ENCODE peak calls at places on chromosome 9, in seven cellular contexts. L, K, R, D, B, W and M are unnamed samples.
A peak's percentile ranks its signal among the peaks of the same experiment; 100 is the strongest.

GRCh38 chr9:72926506-72926905 is 26.3 kb downstream of the ALDH1A1 start:
- DNase-seq in L (no peak), K (no peak), R (no peak), D (no peak), B (no peak), W (no peak), M (no peak)

GRCh38 chr9:131436386-131436785 is 42.5 kb downstream of the PRRC2B start:
- DNase-seq in L (no peak), K (no peak), R (no peak), D (no peak), B (no peak), W (no peak), M (peak; percentile 65)

GRCh38 chr9:89357331-89358197 is 39.3 kb downstream of the SECISBP2 start:
- DNase-seq in L (no peak), K (no peak), R (no peak), D (no peak), B (no peak), W (no peak), M (peak; percentile 52)

GRCh38 chr9:75239176-75239575 is 150.9 kb downstream of the OSTF1 start:
- DNase-seq in L (no peak), K (peak; percentile 3), R (no peak), D (peak; percentile 29), B (no peak), W (peak; percentile 91), M (no peak)

GRCh38 chr9:87290241-87290700 is 207.4 kb upstream of the DAPK1 start:
- DNase-seq in L (no peak), K (no peak), R (no peak), D (peak; percentile 11), B (no peak), W (peak; percentile 24), M (no peak)

GRCh38 chr9:71937070-71937625 is 25.7 kb downstream of the C9orf85 start:
- DNase-seq in L (no peak), K (no peak), R (no peak), D (no peak), B (no peak), W (peak; percentile 47), M (no peak)

GRCh38 chr9:78296208-78296892 is 575 bp upstream of the PSAT1 start:
- DNase-seq in L (no peak), K (peak; percentile 52), R (peak; percentile 18), D (peak; percentile 54), B (peak; percentile 56), W (peak; percentile 15), M (peak; percentile 71)

GRCh38 chr9:121603028-121603427 is 48.4 kb upstream of the DAB2IP start:
- DNase-seq in L (no peak), K (no peak), R (no peak), D (no peak), B (no peak), W (no peak), M (no peak)

GRCh38 chr9:138082918-138083636 is 205.5 kb downstream of the CACNA1B start:
- DNase-seq in L (no peak), K (no peak), R (no peak), D (no peak), B (no peak), W (no peak), M (no peak)

GRCh38 chr9:89236955-89237573 is 58.4 kb upstream of the SHC3 start:
- DNase-seq in L (no peak), K (no peak), R (no peak), D (no peak), B (no peak), W (no peak), M (no peak)

GRCh38 chr9:130794923-130795495 is 40.0 kb upstream of the ABL1 start:
- DNase-seq in L (no peak), K (peak; percentile 38), R (no peak), D (no peak), B (no peak), W (no peak), M (no peak)

GRCh38 chr9:35974800-35975199 is 16.8 kb upstream of the OR2S2 start:
- DNase-seq in L (no peak), K (no peak), R (no peak), D (no peak), B (no peak), W (no peak), M (no peak)

GRCh38 chr9:116945817-116946216 is 258.7 kb downstream of the TRIM32 start:
- DNase-seq in L (no peak), K (no peak), R (no peak), D (no peak), B (no peak), W (no peak), M (no peak)

GRCh38 chr9:97809666-97810344 is 43.2 kb upstream of the FOXE1 start:
- DNase-seq in L (no peak), K (no peak), R (no peak), D (no peak), B (no peak), W (peak; percentile 54), M (peak; percentile 45)

GRCh38 chr9:90086076-90086475 is 481.3 kb downstream of the GADD45G start:
- DNase-seq in L (no peak), K (no peak), R (no peak), D (no peak), B (no peak), W (no peak), M (no peak)

GRCh38 chr9:108612510-108612909 is 243.3 kb downstream of the ACTL7B start:
- DNase-seq in L (no peak), K (no peak), R (no peak), D (no peak), B (no peak), W (no peak), M (no peak)

GRCh38 chr9:135076143-135076875 is 11.2 kb upstream of the OLFM1 start:
- DNase-seq in L (no peak), K (no peak), R (no peak), D (no peak), B (no peak), W (no peak), M (peak; percentile 81)

GRCh38 chr9:30774326-30774725 is 1610.1 kb upstream of the ACO1 start:
- DNase-seq in L (no peak), K (no peak), R (no peak), D (no peak), B (no peak), W (no peak), M (no peak)

GRCh38 chr9:124285903-124286291 is 28.1 kb downstream of the NEK6 start:
- DNase-seq in L (no peak), K (peak; percentile 99), R (no peak), D (peak; percentile 99), B (no peak), W (no peak), M (peak; percentile 97)
- H3K4me2 ChIP-seq in L (peak overlapping the region; percentile 54), K (no peak overlapping the region), R (peak overlapping the region; percentile 21), D (peak overlapping the region; percentile 35), B (peak overlapping the region; percentile 83), W (no peak overlapping the region), M (peak overlapping the region; percentile 43)

GRCh38 chr9:127762111-127762676 is 16.3 kb downstream of the SH2D3C start:
- DNase-seq in L (no peak), K (no peak), R (no peak), D (no peak), B (no peak), W (no peak), M (peak; percentile 68)

GRCh38 chr9:127765418-127765817 is 13.0 kb downstream of the SH2D3C start:
- DNase-seq in L (no peak), K (no peak), R (no peak), D (no peak), B (no peak), W (no peak), M (no peak)

GRCh38 chr9:127761491-127761904 is 17.0 kb downstream of the SH2D3C start:
- DNase-seq in L (no peak), K (no peak), R (no peak), D (no peak), B (no peak), W (no peak), M (peak; percentile 50)

GRCh38 chr9:127761061-127761460 is 17.4 kb downstream of the SH2D3C start:
- DNase-seq in L (no peak), K (no peak), R (no peak), D (no peak), B (no peak), W (no peak), M (peak; percentile 58)

DNA sequence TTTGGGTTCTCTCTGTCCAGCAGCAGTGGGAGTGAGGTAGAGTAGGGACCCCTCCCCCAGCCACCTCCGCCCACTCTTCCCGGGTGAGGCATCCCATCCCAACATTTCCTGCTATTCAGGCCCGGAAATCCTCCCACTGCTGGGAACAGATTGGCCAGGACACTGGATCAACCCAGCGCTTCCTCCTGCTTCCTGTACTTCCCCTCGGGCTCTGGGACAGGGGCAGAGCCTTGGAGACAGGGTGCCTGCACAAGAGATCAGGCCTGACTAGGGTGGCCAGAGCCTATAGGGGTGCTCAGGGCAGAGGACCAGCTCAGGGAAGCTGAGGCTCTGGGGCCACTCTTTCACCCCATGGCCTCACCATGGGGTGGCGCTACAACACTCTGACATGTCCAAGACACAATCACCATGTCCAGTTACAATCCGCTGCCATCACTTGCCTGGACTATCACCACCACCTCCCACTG is 14.5 kb downstream of the SH2D3C start:
- DNase-seq in L (no peak), K (no peak), R (peak; percentile 35), D (no peak), B (no peak), W (no peak), M (peak; percentile 48)
- H3K4me2 ChIP-seq in L (no peak overlapping the region), K (no peak overlapping the region), R (no peak overlapping the region), D (no peak overlapping the region), B (no peak overlapping the region), W (no peak overlapping the region), M (no peak overlapping the region)

GRCh38 chr9:91178281-91179236 is 183.2 kb downstream of the AUH start:
- DNase-seq in L (no peak), K (no peak), R (no peak), D (no peak), B (no peak), W (no peak), M (no peak)

GRCh38 chr9:91177661-91178280 is 183.9 kb downstream of the AUH start:
- DNase-seq in L (no peak), K (no peak), R (no peak), D (peak; percentile 65), B (no peak), W (peak; percentile 96), M (no peak)

GRCh38 chr9:91177081-91177480 is 184.6 kb downstream of the AUH start:
- DNase-seq in L (no peak), K (no peak), R (no peak), D (no peak), B (no peak), W (no peak), M (no peak)

GRCh38 chr9:91174772-91175171 is 186.9 kb downstream of the AUH start:
- DNase-seq in L (no peak), K (no peak), R (no peak), D (no peak), B (no peak), W (no peak), M (no peak)

GRCh38 chr9:91176426-91176825 is 185.3 kb downstream of the AUH start:
- DNase-seq in L (no peak), K (no peak), R (no peak), D (no peak), B (no peak), W (no peak), M (no peak)
- H3K4me2 ChIP-seq in L (no peak overlapping the region), K (no peak overlapping the region), R (no peak overlapping the region), D (no peak overlapping the region), B (no peak overlapping the region), W (no peak overlapping the region), M (no peak overlapping the region)

DNA sequence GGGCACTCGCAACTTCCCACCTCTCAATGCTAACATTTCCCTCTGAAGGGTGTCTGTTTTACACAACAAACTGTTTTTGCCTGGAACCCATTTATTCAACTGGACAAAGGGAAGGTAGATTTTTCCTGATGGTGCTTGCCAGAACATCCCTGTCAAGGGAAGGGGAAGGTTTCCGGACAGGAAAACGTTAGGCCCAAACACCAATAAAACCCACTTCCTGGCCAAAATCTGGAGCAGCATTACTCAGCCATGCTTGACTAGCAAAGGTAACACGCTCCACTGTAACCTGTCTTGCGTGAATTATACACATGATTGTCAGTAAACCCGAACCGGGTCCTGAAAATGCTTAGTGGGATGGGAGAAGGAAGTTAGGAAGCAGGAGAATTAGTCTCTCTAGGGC is 90.2 kb downstream of the SAXO1 start:
- DNase-seq in L (no peak), K (no peak), R (no peak), D (no peak), B (no peak), W (no peak), M (no peak)
- H3K4me2 ChIP-seq in L (no peak overlapping the region), K (no peak overlapping the region), R (no peak overlapping the region), D (no peak overlapping the region), B (no peak overlapping the region), W (no peak overlapping the region), M (no peak overlapping the region)